ENCODE peak calls at places on chromosome 6, in four cellular contexts. T, Q, C and R are unnamed samples.

GRCh38 chr6:28218312-28219248 is 6.5 kb upstream of the ZSCAN9 start:
- DNase-seq in T (peak), Q (peak), C (peak), R (no peak)

GRCh38 chr6:167291623-167292300 is 647 bp downstream of the UNC93A start:
- DNase-seq in T (no peak), Q (peak), C (no peak), R (no peak)

GRCh38 chr6:45478235-45478634 is 100.5 kb upstream of the SUPT3H start:
- DNase-seq in T (peak), Q (no peak), C (no peak), R (no peak)

GRCh38 chr6:11343963-11344714 is 111.7 kb upstream of the NEDD9 start:
- DNase-seq in T (no peak), Q (no peak), C (peak), R (no peak)

GRCh38 chr6:56902551-56903464 is 52.1 kb upstream of the BEND6 start:
- DNase-seq in T (peak), Q (no peak), C (peak), R (no peak)

GRCh38 chr6:144149894-144150672 is at the start of gene STX11:
- DNase-seq in T (peak), Q (peak), C (peak), R (no peak)

GRCh38 chr6:113855500-113856010 is 1.6 kb upstream of the MARCKS start:
- DNase-seq in T (peak), Q (no peak), C (peak), R (no peak)

GRCh38 chr6:138198430-138199091 is 19.7 kb downstream of the PBOV1 start:
- DNase-seq in T (no peak), Q (no peak), C (no peak), R (no peak)

GRCh38 chr6:99821164-99821563 is 172.9 kb downstream of the MCHR2 start:
- DNase-seq in T (no peak), Q (no peak), C (no peak), R (no peak)

GRCh38 chr6:163522033-163522432 is 107.5 kb downstream of the QKI start:
- DNase-seq in T (no peak), Q (no peak), C (no peak), R (no peak)

GRCh38 chr6:72363844-72364740 is 257.8 kb upstream of the KCNQ5 start:
- DNase-seq in T (peak), Q (no peak), C (no peak), R (peak)

GRCh38 chr6:113182370-113183141 is 674.6 kb upstream of the MARCKS start:
- DNase-seq in T (peak), Q (no peak), C (peak), R (peak)

GRCh38 chr6:1686117-1687098 is 76.7 kb downstream of the FOXC1 start:
- DNase-seq in T (peak), Q (peak), C (no peak), R (peak)

DNA sequence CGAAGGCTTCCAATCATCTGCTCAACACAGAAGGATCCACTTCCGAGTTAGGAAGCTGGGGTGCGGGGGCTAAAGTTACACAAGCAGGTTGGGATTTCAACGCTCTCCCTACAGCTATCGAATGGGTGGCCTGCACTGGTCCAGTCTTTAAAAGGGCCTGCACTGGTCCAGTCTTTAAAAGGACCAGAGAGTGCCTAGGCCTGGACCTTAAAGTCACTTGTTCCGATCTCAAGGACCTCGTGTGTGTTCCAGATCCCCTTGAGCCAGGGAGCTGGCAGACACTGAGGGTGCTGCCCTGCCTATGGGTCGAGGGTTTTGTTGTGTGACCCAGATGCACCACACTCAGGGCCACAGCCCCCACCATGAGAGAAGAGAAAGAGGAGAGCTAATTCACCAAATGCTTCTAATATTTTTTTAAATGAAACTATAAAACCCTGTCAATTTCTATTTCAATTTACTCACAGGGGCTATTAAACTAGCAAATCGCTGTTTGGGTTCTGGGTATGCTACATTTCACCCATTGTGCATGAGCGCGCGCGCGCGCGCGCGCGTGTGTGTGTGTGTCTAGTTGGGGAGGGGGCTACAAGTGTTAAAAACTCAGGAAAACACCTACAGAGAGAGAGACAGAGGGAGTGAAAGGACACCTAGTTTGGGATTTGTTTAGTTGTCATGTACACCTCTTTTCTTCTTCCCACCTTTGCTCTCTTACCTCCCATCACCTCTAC is 7.5 kb downstream of the TFAP2B start:
- DNase-seq in T (no peak), Q (no peak), C (no peak), R (no peak)
- H3K4me3 ChIP-seq in T (no peak), Q (no peak), C (no peak), R (no peak)

GRCh38 chr6:24436979-24437378 is 34.2 kb downstream of the MRS2 start:
- DNase-seq in T (no peak), Q (no peak), C (no peak), R (no peak)

GRCh38 chr6:24439858-24440539 is 37.3 kb downstream of the MRS2 start:
- DNase-seq in T (no peak), Q (no peak), C (no peak), R (no peak)

GRCh38 chr6:24441599-24441904 is 38.8 kb downstream of the MRS2 start:
- DNase-seq in T (no peak), Q (no peak), C (no peak), R (no peak)

GRCh38 chr6:24444588-24444987 is 41.9 kb downstream of the MRS2 start:
- DNase-seq in T (no peak), Q (no peak), C (no peak), R (no peak)

DNA sequence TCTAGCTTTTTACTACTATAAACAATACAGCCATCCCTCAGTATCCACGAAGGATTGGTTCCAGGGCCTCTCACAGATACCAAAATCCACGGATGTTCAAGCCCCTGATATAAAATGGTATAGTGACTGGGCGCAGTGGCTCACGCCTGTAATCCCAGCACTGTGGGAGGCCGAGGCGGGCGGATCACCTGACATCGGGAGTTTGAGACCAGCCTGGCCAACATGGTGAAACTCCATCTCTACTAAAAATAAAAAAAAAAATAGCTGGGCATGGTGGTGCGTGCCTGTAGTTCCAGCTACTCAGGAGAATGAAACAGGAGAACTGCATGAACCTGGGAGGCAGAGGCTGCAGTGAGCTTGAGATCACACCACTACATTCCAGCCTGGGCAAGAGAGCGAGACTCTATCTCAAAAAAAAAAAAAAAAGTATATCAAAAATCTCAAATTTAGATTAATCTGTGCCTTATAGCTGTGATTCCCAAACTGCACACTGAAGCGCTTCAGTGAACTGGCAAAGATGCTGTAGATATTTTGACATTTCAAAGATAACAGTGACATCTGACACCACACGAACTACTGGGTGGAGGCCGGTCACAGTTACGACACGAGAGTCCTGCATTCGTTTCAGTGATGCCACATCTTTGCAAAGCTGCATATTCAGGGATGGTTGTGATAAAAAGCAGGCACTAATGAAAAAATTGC is 38.3 kb downstream of the MRS2 start:
- DNase-seq in T (no peak), Q (no peak), C (no peak), R (no peak)
- H3K4me3 ChIP-seq in T (no peak), Q (no peak), C (no peak), R (no peak)

GRCh38 chr6:117615981-117616961 is 14.0 kb upstream of the GOPC start:
- DNase-seq in T (peak), Q (no peak), C (no peak), R (no peak)
- H3K4me3 ChIP-seq in T (no peak), Q (no peak), C (no peak), R (no peak)

DNA sequence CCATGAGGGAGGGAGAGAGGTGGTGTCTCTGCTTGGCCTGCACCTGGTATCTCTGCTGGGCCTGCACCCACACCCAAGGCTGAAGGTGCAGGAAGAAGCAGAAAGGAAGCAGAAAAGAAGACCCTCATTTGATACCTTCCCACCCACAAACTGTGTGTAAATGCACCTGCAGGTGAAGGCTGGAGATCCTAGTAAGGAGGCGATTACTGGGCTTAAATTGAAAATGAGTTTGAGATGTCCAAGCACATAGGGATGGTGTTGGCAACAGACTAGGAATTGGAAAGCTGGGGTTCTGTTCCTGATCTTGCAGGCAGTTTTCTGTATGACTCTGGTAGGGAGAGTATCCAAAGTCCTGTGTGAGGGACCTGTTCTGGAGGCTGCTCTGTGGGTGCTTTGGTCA is 74.7 kb downstream of the LYRM2 start:
- DNase-seq in T (no peak), Q (no peak), C (no peak), R (no peak)
- H3K4me3 ChIP-seq in T (no peak), Q (no peak), C (no peak), R (no peak)

DNA sequence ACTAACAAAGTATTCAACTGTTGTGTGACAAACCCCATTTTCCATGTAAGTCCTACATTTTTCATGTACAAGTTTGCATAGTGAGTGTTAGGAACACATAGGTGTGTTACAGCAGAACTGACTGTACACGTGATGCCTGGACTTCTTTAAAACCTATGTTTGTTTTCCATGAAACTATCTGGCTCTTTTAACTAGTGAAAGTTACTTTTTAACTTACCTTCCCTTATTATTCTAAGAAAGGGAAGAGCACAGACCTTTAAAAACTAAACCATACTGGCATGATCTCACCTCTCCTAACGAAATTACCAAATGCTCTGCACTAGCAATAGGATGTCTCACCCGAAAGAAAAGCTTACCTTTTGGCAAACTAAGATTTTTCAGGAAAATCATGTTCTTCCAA is 87.8 kb downstream of the CENPW start:
- DNase-seq in T (no peak), Q (no peak), C (no peak), R (no peak)
- H3K4me3 ChIP-seq in T (no peak), Q (no peak), C (no peak), R (no peak)

GRCh38 chr6:112044196-112044595 is 9.7 kb upstream of the CCN6 start:
- DNase-seq in T (no peak), Q (no peak), C (no peak), R (no peak)
- H3K4me3 ChIP-seq in T (no peak), Q (no peak), C (no peak), R (no peak)

GRCh38 chr6:44050872-44051421 is 76.3 kb downstream of the MRPL14 start:
- DNase-seq in T (no peak), Q (no peak), C (no peak), R (no peak)
- H3K4me3 ChIP-seq in T (no peak), Q (no peak), C (no peak), R (no peak)

GRCh38 chr6:30683137-30683979 is 3.1 kb downstream of the PPP1R18 start:
- DNase-seq in T (no peak), Q (no peak), C (no peak), R (no peak)
- H3K4me3 ChIP-seq in T (peak), Q (peak), C (peak), R (peak)

GRCh38 chr6:31560697-31561058 is 11.4 kb upstream of the LTA start:
- DNase-seq in T (no peak), Q (no peak), C (no peak), R (no peak)
- H3K4me3 ChIP-seq in T (no peak), Q (no peak), C (no peak), R (no peak)